ENCODE peak calls at places on chromosomes 16 and 17, in four cellular contexts. V is SK-N-SH, T is left ventricle myocardium inferior, A is heart left ventricle. W is an unnamed sample.

GRCh38 chr16:75320435-75320834 is 69.0 kb upstream of the BCAR1 start:
- DNase-seq in V (no peak), T (no peak), A (no peak), W (no peak)

GRCh38 chr17:31715436-31715835 is 143.6 kb downstream of the COPRS start:
- DNase-seq in V (no peak), T (no peak), A (no peak), W (no peak)

GRCh38 chr16:79751785-79752184 is 151.2 kb upstream of the MAF start:
- DNase-seq in V (no peak), T (no peak), A (peak; percentile 42), W (peak; percentile 13)

GRCh38 chr17:979539-980405 is at the start of gene NXN:
- DNase-seq in V (peak; percentile 99), T (peak; percentile 89), A (peak; percentile 92), W (peak; percentile 76)

GRCh38 chr16:23469814-23470213 is 16.8 kb upstream of the COG7 start:
- DNase-seq in V (no peak), T (no peak), A (no peak), W (peak; percentile 22)

GRCh38 chr17:50710650-50711049 is 2.9 kb upstream of the ANKRD40 start:
- DNase-seq in V (no peak), T (no peak), A (no peak), W (no peak)

GRCh38 chr17:27247071-27247957 is 46.6 kb upstream of the WSB1 start:
- DNase-seq in V (no peak), T (peak; percentile 61), A (peak; percentile 77), W (peak; percentile 95)

GRCh38 chr17:12627177-12627629 is 38.5 kb upstream of the MYOCD start:
- DNase-seq in V (no peak), T (no peak), A (peak; percentile 23), W (peak; percentile 82)

GRCh38 chr17:64343833-64344637 is 46.6 kb downstream of the PECAM1 start:
- DNase-seq in V (no peak), T (peak; percentile 80), A (peak; percentile 89), W (peak; percentile 99)

GRCh38 chr17:41654134-41654907 is 29.9 kb upstream of the KRT17 start:
- DNase-seq in V (no peak), T (no peak), A (no peak), W (no peak)

GRCh38 chr16:69077251-69077650 is 28.2 kb upstream of the HAS3 start:
- DNase-seq in V (no peak), T (no peak), A (no peak), W (no peak)

GRCh38 chr16:86951831-86952598 is 365.2 kb downstream of the C16orf95 start:
- DNase-seq in V (no peak), T (peak; percentile 50), A (no peak), W (peak; percentile 93)

GRCh38 chr17:72614871-72615626 is 477.4 kb downstream of the SLC39A11 start:
- DNase-seq in V (no peak), T (no peak), A (no peak), W (peak; percentile 47)

GRCh38 chr17:7262192-7263070 is at the start of gene CLDN7:
- DNase-seq in V (peak; percentile 42), T (no peak), A (no peak), W (no peak)

GRCh38 chr16:66228791-66229190 is 137.7 kb upstream of the CDH5 start:
- DNase-seq in V (no peak), T (no peak), A (no peak), W (peak; percentile 88)

GRCh38 chr16:72833969-72834368 is 214.0 kb downstream of the ZFHX3 start:
- DNase-seq in V (no peak), T (no peak), A (no peak), W (no peak)

GRCh38 chr17:10748475-10749110 is 18.8 kb upstream of the TMEM220 start:
- DNase-seq in V (peak; percentile 50), T (no peak), A (no peak), W (no peak)

GRCh38 chr17:9322298-9322697 is 253.3 kb downstream of the STX8 start:
- DNase-seq in V (no peak), T (no peak), A (no peak), W (no peak)

DNA sequence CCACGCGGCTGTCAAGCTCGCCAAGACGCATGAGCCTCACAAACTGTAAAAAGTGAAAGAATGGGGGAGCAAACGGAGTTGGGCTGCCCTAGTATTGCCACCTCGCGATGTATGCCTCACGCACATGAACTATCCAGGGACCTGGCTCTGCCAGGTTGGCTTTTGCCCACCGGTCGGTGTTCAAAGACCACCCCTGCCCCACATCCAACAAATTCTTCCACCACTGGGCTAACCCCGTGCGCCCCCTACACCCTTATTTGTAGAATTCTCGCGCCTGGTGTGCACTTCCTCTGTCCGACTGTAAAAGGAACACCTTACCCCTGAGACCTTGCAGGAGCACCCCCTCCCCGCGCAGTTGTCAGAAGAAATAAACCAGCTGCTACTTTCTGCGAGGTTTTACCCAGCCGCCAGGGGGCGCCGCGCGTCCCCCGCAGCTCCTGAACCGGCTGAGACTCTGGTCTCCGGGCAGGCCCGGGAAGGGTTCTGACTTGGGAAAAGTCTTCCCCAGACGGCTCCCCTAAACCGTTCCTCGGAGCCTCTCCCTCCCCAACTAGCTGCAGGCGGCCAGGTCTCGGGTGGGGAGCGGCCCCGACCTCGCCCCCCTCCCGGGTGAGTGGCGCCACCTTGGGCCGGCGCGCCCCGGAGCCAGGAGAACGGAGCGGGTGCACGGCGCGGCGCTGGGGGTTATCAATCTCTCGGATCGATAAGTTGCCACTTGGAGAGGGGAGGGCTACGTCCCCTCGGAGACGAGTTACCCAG is 1.7 kb upstream of the ZNF423 start:
- DNase-seq in V (peak; percentile 86), T (peak; percentile 61), A (peak; percentile 60), W (peak; percentile 69)
- H3K4me3 ChIP-seq in V (peak overlapping the region; percentile 61), T (peak overlapping the region; percentile 87), A (peak overlapping the region; percentile 88), W (peak overlapping the region; percentile 59)

DNA sequence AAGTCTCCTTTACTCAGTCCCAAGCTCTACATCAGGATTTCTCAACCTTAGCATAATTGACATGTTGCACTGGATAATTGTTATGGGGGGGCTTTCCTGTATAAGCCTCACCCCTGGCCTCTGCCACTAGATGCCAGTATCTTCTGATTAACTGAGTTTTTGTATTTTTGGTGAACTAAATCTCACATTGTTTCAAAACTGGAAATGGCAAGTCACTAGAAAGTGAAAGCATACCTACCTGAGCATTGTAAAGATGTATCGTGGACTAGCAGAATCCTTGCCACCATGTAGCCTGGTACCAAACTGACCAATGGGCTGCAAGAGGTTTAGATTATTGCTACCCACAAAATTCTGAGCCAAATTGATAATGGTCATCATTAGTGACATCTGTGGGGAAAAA is 15.0 kb downstream of the TOP2A start:
- DNase-seq in V (no peak), T (no peak), A (no peak), W (no peak)
- TF ChIP-seq CTCF in V (peak; percentile 28), T (no peak), A (no peak), W (no peak)

GRCh38 chr16:58271589-58271988 is 23.2 kb downstream of the PRSS54 start:
- DNase-seq in V (no peak), T (no peak), A (no peak), W (no peak)
- H3K4me3 ChIP-seq in V (no peak overlapping the region), T (no peak overlapping the region), A (no peak overlapping the region), W (no peak overlapping the region)

GRCh38 chr17:44828919-44829557 is 1.0 kb downstream of the GJC1 start:
- DNase-seq in V (no peak), T (no peak), A (no peak), W (peak; percentile 42)

GRCh38 chr17:44827863-44828262 is 2.2 kb downstream of the GJC1 start:
- DNase-seq in V (no peak), T (no peak), A (no peak), W (no peak)

GRCh38 chr17:44830359-44831269 is 527 bp upstream of the GJC1 start:
- DNase-seq in V (no peak), T (no peak), A (peak; percentile 30), W (peak; percentile 45)

GRCh38 chr17:44831270-44831770 is 1.2 kb upstream of the GJC1 start:
- DNase-seq in V (no peak), T (no peak), A (no peak), W (no peak)

GRCh38 chr17:44829558-44830358 is at the start of gene GJC1:
- DNase-seq in V (peak; percentile 91), T (peak; percentile 64), A (peak; percentile 69), W (no peak)
- TF ChIP-seq CTCF in V (no peak), T (no peak), A (no peak), W (no peak)

DNA sequence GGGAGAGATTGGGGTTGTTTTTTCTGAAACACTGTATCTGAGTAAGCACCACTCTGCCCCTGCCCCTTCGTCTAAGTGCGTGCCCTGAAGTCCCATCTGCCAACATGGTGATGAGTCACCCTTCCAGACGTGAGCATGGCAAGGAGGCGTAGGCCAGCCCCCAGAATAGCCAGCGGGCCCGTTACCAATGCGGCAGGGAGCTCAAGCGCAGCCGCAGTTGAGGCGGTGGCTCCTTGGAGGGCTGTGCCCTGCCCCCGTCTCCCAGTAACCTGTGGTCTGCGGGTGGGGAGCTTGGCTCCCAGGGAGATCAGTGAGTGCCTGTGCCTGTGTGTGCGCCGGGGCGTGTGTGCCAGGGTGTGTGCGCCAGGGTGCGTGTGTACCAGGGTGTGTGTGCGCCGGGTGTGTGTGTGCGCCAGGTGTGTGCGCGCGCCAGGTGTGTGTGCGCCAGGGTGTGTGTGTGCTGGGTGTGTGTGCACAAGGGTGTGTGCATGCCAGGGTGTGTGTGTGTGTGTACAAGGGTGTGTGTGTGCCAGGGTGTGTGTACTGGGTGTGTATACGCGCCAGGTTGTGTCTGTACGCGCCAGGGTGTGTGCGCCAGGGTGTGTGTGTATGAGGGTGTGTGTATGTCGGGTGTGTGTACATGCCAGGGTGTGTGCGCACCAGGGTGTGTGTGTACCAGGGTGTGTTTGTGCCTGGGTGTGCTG is 98.6 kb upstream of the CHMP6 start:
- DNase-seq in V (no peak), T (no peak), A (no peak), W (peak; percentile 60)
- H3K4me3 ChIP-seq in V (no peak overlapping the region), T (no peak overlapping the region), A (no peak overlapping the region), W (no peak overlapping the region)

W was measured in fibroblast of pulmonary artery.